ENCODE peak calls at places on chromosome 19, in four cellular contexts. R is effector memory CD4-positive, alpha-beta T cell; S is choroid plexus epithelial cell; L is fibroblast of lung. F is an unnamed sample.

GRCh38 chr19:32809754-32810153 is 59.8 kb downstream of the SLC7A9 start:
- DNase-seq in S (peak), R (no peak), L (no peak), F (no peak)

GRCh38 chr19:6228523-6229215 is 51.1 kb downstream of the MLLT1 start:
- DNase-seq in S (no peak), R (no peak), L (no peak), F (no peak)

GRCh38 chr19:52898101-52898500 is 666 bp upstream of the ZNF320 start:
- DNase-seq in S (no peak), L (no peak), R (no peak), F (no peak)

GRCh38 chr19:40433391-40434216 is 7.8 kb upstream of the SERTAD1 start:
- DNase-seq in L (peak), R (peak), S (peak), F (peak)

GRCh38 chr19:12987190-12987589 is 8.1 kb upstream of the NFIX start:
- DNase-seq in S (no peak), R (no peak), L (no peak), F (no peak)

GRCh38 chr19:14248578-14249011 is 42.6 kb upstream of the ADGRL1 start:
- DNase-seq in L (peak), S (peak), R (no peak), F (no peak)

GRCh38 chr19:10332158-10332964 is 968 bp downstream of the RAVER1 start:
- DNase-seq in L (no peak), R (no peak), S (no peak), F (no peak)

GRCh38 chr19:4556574-4557185 is 2.8 kb downstream of the SEMA6B start:
- DNase-seq in L (no peak), R (no peak), S (no peak), F (no peak)

GRCh38 chr19:12987781-12988180 is 7.5 kb upstream of the NFIX start:
- DNase-seq in R (no peak), L (no peak), S (no peak), F (no peak)

GRCh38 chr19:18093439-18094161 is 4.0 kb upstream of the MAST3 start:
- DNase-seq in L (peak), R (no peak), S (peak), F (no peak)

GRCh38 chr19:33621065-33621785 is 528 bp upstream of the CHST8 start:
- DNase-seq in S (no peak), L (no peak), R (no peak), F (no peak)

GRCh38 chr19:18294467-18294864 is 13.0 kb upstream of the JUND start:
- DNase-seq in R (peak), L (no peak), S (no peak), F (no peak)

GRCh38 chr19:58209577-58209976 is 19.1 kb upstream of the ZNF544 start:
- DNase-seq in S (no peak), R (no peak), L (no peak), F (no peak)
- H3K4me3 ChIP-seq in S (no peak), R (no peak), L (no peak), F (no peak)

DNA sequence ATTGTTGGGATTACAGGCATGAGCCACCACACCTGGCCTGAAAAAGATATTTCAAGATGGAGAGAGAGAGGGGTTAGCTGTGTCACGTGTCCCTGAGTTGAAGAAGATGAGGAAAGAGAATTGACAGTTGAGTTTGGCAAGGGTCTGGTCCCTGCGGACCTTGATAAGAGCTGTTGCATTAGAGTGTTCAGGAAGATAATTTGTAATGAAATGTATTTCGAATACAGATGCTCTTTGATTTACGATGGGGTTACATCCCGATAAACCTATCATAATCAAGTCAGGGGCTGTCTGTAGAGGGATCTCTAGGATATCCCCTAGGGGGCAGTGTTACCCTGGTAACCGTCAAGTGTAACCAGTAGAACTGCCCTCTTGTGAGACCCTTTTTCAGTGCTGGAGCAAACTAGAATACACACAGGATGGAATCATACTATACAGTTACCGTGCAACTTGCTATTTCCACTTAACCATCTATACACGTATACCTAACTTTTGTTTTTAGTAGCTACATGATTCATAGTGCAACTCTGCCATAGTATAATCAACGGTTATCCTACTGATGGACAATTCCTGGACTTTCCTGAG is 1.5 kb upstream of the ELOF1 start:
- DNase-seq in S (peak), R (peak), L (peak), F (peak)
- H3K4me3 ChIP-seq in S (no peak), R (no peak), L (no peak), F (no peak)

GRCh38 chr19:55655648-55656040 is 809 bp downstream of the U2AF2 start:
- DNase-seq in S (no peak), L (no peak), R (no peak), F (no peak)

GRCh38 chr19:55652311-55653078 is 2.3 kb upstream of the U2AF2 start:
- DNase-seq in S (no peak), L (no peak), R (no peak), F (no peak)

GRCh38 chr19:55654833-55655647 is at the start of gene U2AF2:
- DNase-seq in L (peak), R (peak), S (peak), F (peak)

GRCh38 chr19:55653651-55654322 is 1.0 kb upstream of the U2AF2 start:
- DNase-seq in L (peak), R (peak), S (peak), F (peak)

DNA sequence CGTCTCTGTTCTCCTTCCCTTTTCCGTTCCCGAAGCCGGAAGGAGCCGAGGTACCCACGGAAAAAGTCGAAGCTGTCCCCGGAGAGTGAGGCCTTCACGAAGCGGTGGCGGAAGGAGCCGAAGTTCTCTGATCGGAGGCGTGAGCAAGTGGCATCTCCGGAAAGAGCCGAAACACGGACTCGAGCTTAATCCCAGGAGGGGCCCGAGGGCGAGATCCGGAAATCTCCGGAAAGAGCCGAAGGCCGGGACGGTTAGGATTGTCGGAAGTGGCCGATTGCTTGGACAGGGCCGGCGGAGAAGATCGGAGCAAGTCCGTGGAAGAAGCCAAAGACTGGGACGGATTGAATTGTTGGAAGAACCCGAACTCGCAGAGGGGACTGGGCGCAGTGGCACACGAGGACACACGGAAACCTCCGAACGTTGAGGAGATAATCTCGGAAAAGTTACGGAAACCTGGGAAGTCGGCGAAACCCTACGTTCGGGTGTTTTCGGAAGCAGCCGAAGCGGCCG is 457 bp upstream of the U2AF2 start:
- DNase-seq in L (peak), S (peak), R (peak), F (peak)
- H3K4me3 ChIP-seq in L (peak), S (peak), R (peak), F (peak)

GRCh38 chr19:56476093-56476492 is 1.1 kb downstream of the ZNF667 start:
- DNase-seq in L (no peak), R (no peak), S (no peak), F (no peak)
- H3K4me3 ChIP-seq in L (no peak), R (no peak), S (no peak), F (peak)

F was measured in skeletal muscle cell.